ENCODE peak calls at places on chromosomes 6 and 20, in eight cellular contexts. Y is adrenal gland, C is H54, X is A549, P is prostate gland, G is IMR-90, F is transverse colon, M is erythroblast. H is an unnamed sample.

GRCh38 chr6:36607782-36608386 is 13.7 kb downstream of the SRSF3 start:
- DNase-seq in Y (peak; percentile 19), C (no peak), X (no peak), P (peak; percentile 71), G (no peak), F (no peak), M (no peak), H (peak; percentile 57)

GRCh38 chr6:138107078-138107751 is at the start of gene PERP:
- DNase-seq in Y (peak; percentile 79), C (peak; percentile 59), X (peak; percentile 68), P (peak; percentile 93), G (peak; percentile 38), F (peak; percentile 90), M (peak; percentile 52), H (peak; percentile 86)

GRCh38 chr6:138465007-138465645 is 34.2 kb downstream of the NHSL1 start:
- DNase-seq in Y (no peak), C (peak; percentile 27), X (peak; percentile 68), P (no peak), G (peak; percentile 98), F (no peak), M (no peak), H (no peak)

GRCh38 chr20:12535316-12535715 is 473.5 kb upstream of the SPTLC3 start:
- DNase-seq in Y (no peak), C (no peak), X (no peak), P (no peak), G (no peak), F (no peak), M (no peak), H (no peak)

GRCh38 chr20:51426879-51427624 is 115.5 kb downstream of the NFATC2 start:
- DNase-seq in Y (no peak), C (no peak), X (no peak), P (no peak), G (no peak), F (no peak), M (no peak), H (no peak)

GRCh38 chr6:4370066-4370465 is 234.7 kb upstream of the ECI2 start:
- DNase-seq in Y (no peak), C (peak; percentile 80), X (peak; percentile 45), P (no peak), G (peak; percentile 98), F (no peak), M (no peak), H (no peak)

GRCh38 chr6:142945446-142946180 is 637 bp upstream of the HIVEP2 start:
- DNase-seq in Y (peak; percentile 71), C (peak; percentile 37), X (peak; percentile 59), P (peak; percentile 20), G (no peak), F (peak; percentile 63), M (peak; percentile 37), H (peak; percentile 49)

GRCh38 chr6:5677219-5678000 is 329.3 kb downstream of the NRN1 start:
- DNase-seq in Y (no peak), C (no peak), X (no peak), P (no peak), G (peak; percentile 22), F (peak; percentile 19), M (no peak), H (no peak)

GRCh38 chr6:106204961-106205360 is 118.8 kb downstream of the PRDM1 start:
- DNase-seq in Y (no peak), C (no peak), X (no peak), P (no peak), G (no peak), F (no peak), M (no peak), H (no peak)

GRCh38 chr20:48630342-48631075 is 197.3 kb downstream of the PREX1 start:
- DNase-seq in Y (no peak), C (no peak), X (no peak), P (no peak), G (no peak), F (no peak), M (no peak), H (no peak)

GRCh38 chr20:58214310-58214709 is 14.1 kb downstream of the ANKRD60 start:
- DNase-seq in Y (no peak), C (no peak), X (no peak), P (no peak), G (no peak), F (no peak), M (no peak), H (no peak)

GRCh38 chr6:85594197-85594930 is 706 bp upstream of the SNX14 start:
- DNase-seq in Y (peak; percentile 55), C (peak; percentile 6), X (no peak), P (peak; percentile 33), G (peak; percentile 30), F (no peak), M (peak; percentile 64), H (no peak)

GRCh38 chr6:26388441-26388840 is 5.5 kb downstream of the BTN2A2 start:
- DNase-seq in Y (no peak), C (no peak), X (no peak), P (no peak), G (peak; percentile 71), F (no peak), M (no peak), H (no peak)

GRCh38 chr20:54148947-54149764 is 24.6 kb downstream of the CYP24A1 start:
- DNase-seq in Y (no peak), C (no peak), X (peak; percentile 99), P (peak; percentile 93), G (no peak), F (peak; percentile 83), M (no peak), H (no peak)

GRCh38 chr20:17525650-17526049 is 5.5 kb downstream of the BFSP1 start:
- DNase-seq in Y (no peak), C (no peak), X (peak; percentile 75), P (no peak), G (no peak), F (no peak), M (peak; percentile 37), H (peak; percentile 32)

GRCh38 chr20:48191200-48191599 is 405.9 kb upstream of the SULF2 start:
- DNase-seq in Y (no peak), C (no peak), X (no peak), P (no peak), G (no peak), F (no peak), M (no peak), H (no peak)

DNA sequence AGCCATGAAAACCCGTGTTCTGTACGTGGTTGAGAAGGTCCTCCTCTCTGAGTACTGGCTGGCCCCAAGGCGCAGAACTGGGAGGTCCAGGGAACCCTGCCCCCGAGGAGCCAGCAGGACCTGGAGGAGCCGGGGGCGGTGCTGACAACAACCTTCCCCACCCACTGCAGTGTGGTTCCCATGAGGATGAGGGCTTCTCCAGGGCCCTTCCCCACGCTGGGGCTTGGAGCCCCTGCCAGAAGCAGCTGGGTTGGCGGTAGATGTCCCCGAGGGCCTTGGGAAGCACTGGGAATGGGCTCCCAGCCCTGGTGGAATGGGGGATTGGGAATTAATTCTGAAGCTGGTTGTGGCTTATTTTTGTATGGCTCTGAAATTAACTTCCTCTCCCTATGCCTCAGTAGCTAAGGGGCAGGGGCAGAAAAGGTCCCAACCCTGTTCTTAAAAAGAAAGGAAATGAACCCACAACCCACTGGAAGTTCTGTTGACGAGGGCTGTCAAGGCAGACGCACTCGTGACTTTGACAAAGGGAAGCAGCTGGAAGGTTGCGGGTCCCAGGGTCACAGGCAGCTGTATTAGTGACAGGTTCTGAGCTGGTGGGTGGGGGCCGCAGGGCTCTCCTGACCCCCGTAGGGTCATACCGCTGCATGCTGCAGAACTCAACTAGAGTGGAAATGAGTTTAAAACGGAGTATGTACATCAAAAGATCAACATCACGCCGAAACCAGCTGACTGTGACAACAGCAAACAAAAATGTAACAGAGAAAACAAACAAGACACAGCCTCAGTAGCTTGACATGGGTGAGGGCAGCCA is 13.9 kb upstream of the HELZ2 start:
- DNase-seq in Y (no peak), C (no peak), X (no peak), P (no peak), G (no peak), F (no peak), M (no peak), H (no peak)
- TF ChIP-seq POLR2A in Y (no peak), C (no peak), X (no peak), P (no peak), G (no peak), F (no peak), M (no peak), H (no peak)

DNA sequence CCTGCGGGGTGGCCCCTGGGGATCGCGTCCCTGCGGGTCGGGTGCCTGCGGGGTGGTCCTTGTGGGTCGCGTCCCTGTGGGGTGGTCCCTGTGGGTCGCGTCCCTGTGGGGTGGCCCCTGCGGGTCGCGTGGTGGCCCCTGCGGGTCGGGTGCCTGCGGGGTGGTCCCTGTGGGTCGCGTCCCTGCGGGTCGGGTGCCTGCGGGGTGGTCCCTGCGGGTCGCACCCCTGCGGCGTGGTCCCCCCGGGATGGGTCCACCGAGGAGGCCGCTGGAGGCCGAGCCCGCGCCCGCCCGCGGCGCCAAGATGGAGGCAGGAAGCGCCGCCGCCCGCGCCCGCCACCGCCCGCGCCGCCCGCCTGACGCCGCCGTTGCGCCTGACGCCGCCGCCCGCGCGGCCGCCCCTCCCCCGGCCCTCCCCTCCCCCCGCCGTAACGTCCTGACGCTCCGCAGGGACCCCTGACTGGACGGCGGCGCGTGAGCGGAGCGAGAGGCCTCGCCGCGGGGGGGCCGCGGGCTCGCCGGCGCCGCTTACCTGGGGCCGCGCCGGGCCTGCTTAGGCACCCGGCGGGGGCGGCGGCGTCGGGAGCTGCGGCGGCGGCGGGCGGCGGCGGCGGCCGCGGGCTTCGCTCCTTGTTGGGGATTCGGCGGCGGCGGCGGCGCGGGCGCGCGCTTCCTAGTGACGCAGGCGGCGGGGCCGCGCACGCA is at the start of gene GMEB2:
- DNase-seq in Y (peak; percentile 79), C (peak; percentile 80), X (no peak), P (peak; percentile 65), G (no peak), F (peak; percentile 76), M (peak; percentile 89), H (peak; percentile 76)
- TF ChIP-seq POLR2A in Y (peak; percentile 51), C (peak; percentile 68), X (peak; percentile 69), P (peak; percentile 41), G (no peak), F (peak; percentile 23), M (no peak), H (no peak)

DNA sequence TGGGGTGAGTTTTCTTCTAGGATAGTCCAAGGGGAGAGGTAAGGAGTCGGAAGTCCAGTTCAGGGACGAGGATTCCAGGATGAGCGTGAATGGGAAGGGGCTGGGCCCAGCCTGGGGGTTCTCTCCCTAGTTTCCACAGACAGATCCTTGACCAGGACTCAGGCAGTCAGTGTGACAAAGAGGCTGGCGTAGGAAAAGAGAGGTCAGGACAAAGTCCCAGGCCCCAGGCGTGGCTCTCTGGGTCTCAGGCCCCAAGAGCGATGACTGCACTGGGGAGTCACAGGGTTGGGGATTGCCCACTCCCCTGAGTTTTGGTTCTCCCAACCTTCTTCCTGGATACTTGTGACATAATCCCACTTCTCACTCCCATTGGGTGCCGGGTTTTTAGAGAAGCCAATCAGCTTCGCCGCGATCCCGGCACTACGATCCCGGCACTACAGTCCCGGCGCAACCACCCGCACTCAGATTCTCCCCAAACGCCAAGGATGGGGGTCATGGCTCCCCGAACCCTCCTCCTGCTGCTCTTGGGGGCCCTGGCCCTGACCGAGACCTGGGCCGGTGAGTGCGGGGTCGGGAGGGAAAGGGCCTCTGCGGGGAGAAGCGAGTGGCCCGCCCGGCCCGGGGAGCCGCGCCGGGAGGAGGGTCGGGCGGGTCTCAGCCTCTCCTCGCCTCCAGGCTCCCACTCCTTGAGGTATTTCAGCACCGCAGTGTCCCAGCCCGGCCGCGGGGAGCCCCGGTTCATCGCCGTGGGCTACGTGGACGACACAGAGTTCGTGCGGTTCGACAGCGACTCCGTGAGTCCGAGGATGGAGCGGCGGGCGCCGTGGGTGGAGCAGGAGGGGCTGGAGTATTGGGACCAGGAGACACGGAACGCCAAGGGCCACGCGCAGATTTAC is 46.2 kb upstream of the TRIM26 start:
- DNase-seq in Y (peak; percentile 73), C (peak; percentile 79), X (peak; percentile 61), P (peak; percentile 68), G (peak; percentile 81), F (peak; percentile 70), M (peak; percentile 11), H (peak; percentile 70)
- TF ChIP-seq POLR2A in Y (peak; percentile 55), C (peak; percentile 27), X (no peak), P (no peak), G (peak; percentile 59), F (no peak), M (no peak), H (no peak)

GRCh38 chr6:35470663-35471120 is 2.5 kb downstream of the RPL10A start:
- DNase-seq in Y (no peak), C (no peak), X (no peak), P (no peak), G (no peak), F (no peak), M (no peak), H (no peak)
- TF ChIP-seq POLR2A in Y (no peak), C (no peak), X (no peak), P (no peak), G (no peak), F (no peak), M (no peak), H (no peak)

H was measured in stomach.